ENCODE peak calls at places on chromosomes 11 and 22, in ten cellular contexts. O is body of pancreas; V is brain microvascular endothelial cell; P is astrocyte; S is adrenal gland; U is left ventricle myocardium inferior; F is naive thymus-derived CD8-positive, alpha-beta T cell; Q is tibial artery; Y is substantia nigra; Z is effector CD4-positive, alpha-beta T cell. C is an unnamed sample.

GRCh38 chr11:123413636-123414035 is 16.4 kb upstream of the GRAMD1B start:
- DNase-seq in V (no peak), P (no peak), Q (no peak), F (no peak), O (no peak), S (peak; percentile 91), U (no peak), Z (no peak), Y (no peak), C (no peak)

GRCh38 chr11:104897891-104898684 is at the start of gene CASP12:
- DNase-seq in Q (no peak), P (no peak), O (no peak), S (no peak), V (peak; percentile 1), F (no peak), Y (no peak), U (no peak), Z (no peak), C (no peak)

GRCh38 chr11:86116386-86116726 is 47.5 kb upstream of the PICALM start:
- DNase-seq in S (no peak), O (peak; percentile 18), Y (no peak), Z (no peak), V (peak; percentile 60), P (peak; percentile 99), F (no peak), Q (no peak), U (no peak), C (no peak)

GRCh38 chr11:6468712-6469495 is 4.8 kb downstream of the TRIM3 start:
- DNase-seq in U (peak; percentile 91), F (no peak), V (peak; percentile 92), P (peak; percentile 43), Y (peak; percentile 87), S (peak; percentile 95), Z (no peak), O (peak; percentile 86), Q (peak; percentile 96), C (peak; percentile 94)

GRCh38 chr22:39818050-39818449 is 75.5 kb downstream of the ENTHD1 start:
- DNase-seq in Y (no peak), V (peak; percentile 36), Z (no peak), S (no peak), P (peak; percentile 63), F (no peak), Q (no peak), U (no peak), O (no peak), C (no peak)

GRCh38 chr11:79174045-79175008 is 266.5 kb downstream of the TENM4 start:
- DNase-seq in Y (no peak), Z (no peak), S (no peak), Q (no peak), V (no peak), F (no peak), U (no peak), P (peak; percentile 33), O (no peak), C (no peak)

GRCh38 chr11:73978576-73979086 is 4.0 kb downstream of the UCP2 start:
- DNase-seq in Y (no peak), U (no peak), Z (no peak), S (no peak), Q (no peak), P (peak; percentile 10), V (no peak), O (no peak), F (no peak), C (peak; percentile 17)

GRCh38 chr11:127114035-127114434 is 113.5 kb upstream of the KIRREL3 start:
- DNase-seq in S (no peak), Q (no peak), Y (no peak), V (no peak), P (no peak), O (peak; percentile 74), F (no peak), Z (no peak), U (no peak), C (no peak)

GRCh38 chr11:11028017-11028692 is 170.3 kb upstream of the ZBED5 start:
- DNase-seq in Z (peak; percentile 73), F (peak; percentile 75), P (peak; percentile 50), Y (peak; percentile 31), U (peak; percentile 69), Q (peak; percentile 84), O (peak; percentile 65), V (peak; percentile 43), S (peak; percentile 84), C (peak; percentile 81)

GRCh38 chr22:23225724-23226496 is 45.6 kb downstream of the BCR start:
- DNase-seq in Y (no peak), F (peak; percentile 52), P (peak; percentile 47), O (no peak), Z (no peak), U (peak; percentile 62), S (no peak), Q (peak; percentile 91), V (peak; percentile 21), C (no peak)

GRCh38 chr11:123450593-123450992 is 20.5 kb downstream of the GRAMD1B start:
- DNase-seq in P (peak; percentile 77), F (no peak), Y (no peak), Q (no peak), O (no peak), V (no peak), Z (no peak), S (peak; percentile 69), U (no peak), C (no peak)

GRCh38 chr22:46671824-46672432 is 51.7 kb downstream of the GRAMD4 start:
- DNase-seq in U (no peak), V (no peak), O (no peak), Y (no peak), P (no peak), Q (no peak), S (no peak), F (no peak), Z (no peak), C (no peak)

GRCh38 chr11:112776834-112777793 is 184.1 kb upstream of the NCAM1 start:
- DNase-seq in P (no peak), Z (no peak), O (no peak), V (no peak), Y (no peak), U (no peak), S (peak; percentile 76), Q (no peak), F (no peak), C (no peak)

GRCh38 chr11:109697140-109697843 is 275.3 kb downstream of the C11orf87 start:
- DNase-seq in U (no peak), F (no peak), O (peak; percentile 20), Z (no peak), S (no peak), V (peak; percentile 55), Y (no peak), P (peak; percentile 32), Q (no peak), C (no peak)

GRCh38 chr11:124837491-124837856 is 27.8 kb upstream of the ROBO3 start:
- DNase-seq in Y (no peak), Q (no peak), V (peak; percentile 82), P (peak; percentile 82), Z (no peak), U (no peak), S (no peak), O (peak; percentile 14), F (no peak), C (no peak)

GRCh38 chr11:134393638-134394037 is 18.4 kb downstream of the B3GAT1 start:
- DNase-seq in P (no peak), Y (peak; percentile 47), Z (no peak), F (no peak), U (no peak), Q (no peak), O (no peak), V (no peak), S (peak; percentile 76), C (no peak)

GRCh38 chr22:21016644-21017420 is 1.9 kb downstream of the P2RX6 start:
- DNase-seq in Q (no peak), F (no peak), Z (no peak), P (no peak), S (no peak), V (no peak), Y (no peak), O (no peak), U (no peak), C (no peak)

GRCh38 chr22:42282252-42282942 is 11.9 kb upstream of the TCF20 start:
- DNase-seq in V (no peak), P (no peak), Q (no peak), F (no peak), S (no peak), Y (no peak), U (no peak), Z (no peak), O (no peak), C (no peak)

GRCh38 chr22:38401336-38402084 is 53.5 kb downstream of the KCNJ4 start:
- DNase-seq in U (no peak), O (no peak), Z (no peak), S (peak; percentile 51), F (no peak), V (no peak), P (no peak), Q (no peak), Y (no peak), C (no peak)

GRCh38 chr11:15826826-15827225 is 529.5 kb downstream of the SOX6 start:
- DNase-seq in V (peak; percentile 17), P (no peak), Z (no peak), O (peak; percentile 26), Q (no peak), F (no peak), S (peak; percentile 59), U (peak; percentile 40), Y (peak; percentile 24), C (no peak)

GRCh38 chr22:50271519-50271970 is 1.4 kb upstream of the MAPK11 start:
- DNase-seq in V (no peak), Y (no peak), O (peak; percentile 51), S (peak; percentile 80), Q (no peak), P (no peak), F (peak; percentile 36), Z (peak; percentile 19), U (peak; percentile 71), C (no peak)

GRCh38 chr22:45503816-45504702 is 1.4 kb downstream of the FBLN1 start:
- DNase-seq in S (no peak), U (no peak), Z (no peak), P (peak; percentile 74), Q (peak; percentile 64), O (no peak), V (peak; percentile 50), F (no peak), Y (no peak), C (no peak)

GRCh38 chr11:72471005-72471898 is 36.9 kb upstream of the CLPB start:
- DNase-seq in P (peak; percentile 33), U (peak; percentile 45), S (peak; percentile 84), V (peak; percentile 67), O (peak; percentile 73), F (peak; percentile 59), Q (peak; percentile 77), Y (peak; percentile 59), Z (peak; percentile 33), C (peak; percentile 75)

GRCh38 chr11:32562839-32563599 is 20.6 kb upstream of the EIF3M start:
- DNase-seq in O (no peak), F (no peak), U (no peak), Y (no peak), Z (no peak), S (no peak), P (peak; percentile 12), V (no peak), Q (no peak), C (no peak)

GRCh38 chr11:67370351-67371076 is 2.9 kb downstream of the CLCF1 start:
- DNase-seq in F (no peak), Z (no peak), V (no peak), U (no peak), S (no peak), Y (no peak), O (no peak), P (no peak), Q (no peak), C (no peak)

GRCh38 chr11:114073506-114074381 is 14.2 kb downstream of the ZBTB16 start:
- DNase-seq in P (no peak), V (no peak), U (no peak), Y (no peak), Z (no peak), O (no peak), Q (no peak), S (no peak), F (peak; percentile 56), C (no peak)